ENCODE peak calls at places on chromosomes 7 and 10, in eight cellular contexts. O, C, U, X, Q, P, E and N are unnamed samples.

GRCh38 chr7:139930286-139930965 is 101.4 kb downstream of the TBXAS1 start:
- DNase-seq in U (no peak), P (no peak), Q (no peak), X (no peak), C (no peak), O (no peak), E (no peak), N (no peak)

GRCh38 chr7:10429031-10429430 is 544.6 kb upstream of the PHF14 start:
- DNase-seq in Q (no peak), X (no peak), U (no peak), P (peak), C (no peak), O (no peak), E (no peak), N (no peak)

GRCh38 chr10:8254350-8254749 is 199.9 kb downstream of the GATA3 start:
- DNase-seq in X (no peak), U (no peak), P (no peak), O (no peak), Q (no peak), C (no peak), E (no peak), N (no peak)

GRCh38 chr7:35714862-35715261 is 19.9 kb upstream of the HERPUD2 start:
- DNase-seq in O (no peak), X (no peak), C (no peak), E (no peak), Q (no peak), U (no peak), P (peak), N (no peak)

GRCh38 chr7:138116156-138116555 is 39.9 kb downstream of the AKR1D1 start:
- DNase-seq in O (no peak), E (peak), U (no peak), X (no peak), C (no peak), Q (no peak), P (no peak), N (no peak)

GRCh38 chr10:116247701-116248100 is 25.3 kb downstream of the GFRA1 start:
- DNase-seq in U (no peak), C (no peak), X (no peak), O (no peak), Q (no peak), P (no peak), E (peak), N (no peak)

GRCh38 chr7:107194051-107194450 is 25.2 kb downstream of the HBP1 start:
- DNase-seq in C (no peak), P (no peak), O (no peak), E (no peak), Q (no peak), U (no peak), X (no peak), N (no peak)

GRCh38 chr10:47289921-47290320 is 10.1 kb upstream of the GDF10 start:
- DNase-seq in P (no peak), X (no peak), Q (no peak), O (no peak), C (no peak), U (no peak), E (no peak), N (no peak)

GRCh38 chr10:117216611-117217195 is 19.4 kb downstream of the KCNK18 start:
- DNase-seq in P (peak), O (peak), E (peak), U (no peak), C (peak), X (no peak), Q (peak), N (peak)

GRCh38 chr10:55287346-55287745 is 486.3 kb upstream of the PCDH15 start:
- DNase-seq in C (no peak), X (no peak), U (no peak), Q (no peak), O (no peak), P (no peak), E (no peak), N (no peak)

GRCh38 chr7:66211429-66211828 is 6.3 kb downstream of the TPST1 start:
- DNase-seq in P (no peak), C (no peak), X (no peak), O (no peak), Q (no peak), U (no peak), E (peak), N (no peak)

GRCh38 chr7:95901006-95901405 is 128.7 kb downstream of the DYNC1I1 start:
- DNase-seq in Q (no peak), X (no peak), P (no peak), U (peak), E (no peak), C (no peak), O (no peak), N (no peak)

GRCh38 chr7:112481833-112482669 is 1.3 kb downstream of the LSMEM1 start:
- DNase-seq in X (no peak), O (peak), P (no peak), U (no peak), E (peak), C (no peak), Q (peak), N (no peak)

GRCh38 chr10:76523798-76524231 is 1092.4 kb downstream of the LRMDA start:
- DNase-seq in Q (no peak), C (no peak), U (no peak), P (peak), E (no peak), X (no peak), O (no peak), N (no peak)

GRCh38 chr10:27258838-27259532 is 18.4 kb upstream of the ACBD5 start:
- DNase-seq in E (no peak), C (no peak), U (no peak), P (no peak), X (no peak), Q (peak), O (peak), N (no peak)

GRCh38 chr10:102267748-102268147 is 22.4 kb downstream of the GBF1 start:
- DNase-seq in C (no peak), P (no peak), U (no peak), Q (peak), O (no peak), X (no peak), E (peak), N (no peak)